ENCODE peak calls at places on chromosomes 11 and 22, in ten cellular contexts. X, Z, F, T, J, M, S, O, A and W are unnamed samples.

GRCh38 chr11:46119352-46120216 is 1.7 kb downstream of the PHF21A start:
- DNase-seq in X (peak), Z (peak), F (peak), T (peak), J (peak), M (peak), S (no peak), O (no peak), A (peak), W (peak)

GRCh38 chr11:2987881-2988280 is 4.2 kb downstream of the NAP1L4 start:
- DNase-seq in X (no peak), Z (no peak), F (no peak), T (no peak), J (peak), M (no peak), S (no peak), O (no peak), A (no peak), W (no peak)

GRCh38 chr11:47979378-47980092 is 824 bp upstream of the PTPRJ start:
- DNase-seq in X (peak), Z (no peak), F (peak), T (no peak), J (no peak), M (no peak), S (no peak), O (no peak), A (no peak), W (no peak)

GRCh38 chr11:31233425-31233824 is 136.1 kb downstream of the DCDC1 start:
- DNase-seq in X (peak), Z (no peak), F (no peak), T (no peak), J (no peak), M (no peak), S (no peak), O (no peak), A (peak), W (peak)

GRCh38 chr22:24510694-24511625 is 15.8 kb downstream of the UPB1 start:
- DNase-seq in X (peak), Z (no peak), F (peak), T (no peak), J (no peak), M (no peak), S (no peak), O (no peak), A (no peak), W (peak)

GRCh38 chr22:33869946-33870345 is 50.3 kb downstream of the LARGE1 start:
- DNase-seq in X (no peak), Z (no peak), F (no peak), T (no peak), J (no peak), M (no peak), S (no peak), O (no peak), A (no peak), W (no peak)

GRCh38 chr11:67178878-67179277 is 59.8 kb downstream of the KDM2A start:
- DNase-seq in X (no peak), Z (no peak), F (no peak), T (no peak), J (no peak), M (no peak), S (no peak), O (no peak), A (no peak), W (no peak)

GRCh38 chr22:39710380-39711117 is 140.0 kb downstream of the CACNA1I start:
- DNase-seq in X (no peak), Z (no peak), F (no peak), T (peak), J (no peak), M (no peak), S (no peak), O (no peak), A (no peak), W (no peak)

GRCh38 chr11:95256204-95256819 is 25.3 kb upstream of the SESN3 start:
- DNase-seq in X (peak), Z (no peak), F (no peak), T (no peak), J (no peak), M (no peak), S (no peak), O (no peak), A (no peak), W (no peak)

GRCh38 chr22:39173050-39173706 is 20.7 kb upstream of the CBX7 start:
- DNase-seq in X (no peak), Z (no peak), F (no peak), T (no peak), J (no peak), M (no peak), S (no peak), O (no peak), A (no peak), W (no peak)

GRCh38 chr11:134655189-134655937 is 243.3 kb upstream of the B3GAT1 start:
- DNase-seq in X (no peak), Z (peak), F (no peak), T (no peak), J (no peak), M (no peak), S (no peak), O (no peak), A (no peak), W (no peak)

GRCh38 chr22:19886605-19887250 is 32.1 kb upstream of the GNB1L start:
- DNase-seq in X (no peak), Z (no peak), F (no peak), T (peak), J (no peak), M (peak), S (no peak), O (peak), A (no peak), W (no peak)

GRCh38 chr11:45930951-45931563 is 8.6 kb downstream of the LARGE2 start:
- DNase-seq in X (no peak), Z (no peak), F (no peak), T (no peak), J (no peak), M (no peak), S (no peak), O (no peak), A (no peak), W (no peak)

GRCh38 chr11:57323503-57324153 is 1.1 kb downstream of the TNKS1BP1 start:
- DNase-seq in X (peak), Z (no peak), F (peak), T (peak), J (no peak), M (no peak), S (no peak), O (no peak), A (no peak), W (peak)

GRCh38 chr22:35315141-35315854 is 15.6 kb downstream of the TOM1 start:
- DNase-seq in X (no peak), Z (no peak), F (no peak), T (no peak), J (no peak), M (no peak), S (no peak), O (no peak), A (no peak), W (no peak)

GRCh38 chr11:2736577-2737225 is 36.9 kb upstream of the KCNQ1OT1 start:
- DNase-seq in X (no peak), Z (no peak), F (no peak), T (no peak), J (no peak), M (no peak), S (no peak), O (no peak), A (no peak), W (no peak)